ENCODE peak calls at places on chromosomes 3 and 15, in four cellular contexts. A is iris pigment epithelial cell, B is right atrium auricular region, E is Kasumi-1. V is an unnamed sample.

GRCh38 chr15:47885921-47886320 is 168.6 kb downstream of the SEMA6D start:
- DNase-seq in B (no peak), A (peak), E (no peak), V (no peak)

GRCh38 chr3:148600902-148601765 is 96.6 kb upstream of the AGTR1 start:
- DNase-seq in E (no peak), B (no peak), A (no peak), V (no peak)

GRCh38 chr3:180802837-180803236 is 109.6 kb upstream of the FXR1 start:
- DNase-seq in A (peak), B (no peak), E (peak), V (no peak)

GRCh38 chr3:189588061-189588817 is 43.0 kb upstream of the TP63 start:
- DNase-seq in E (no peak), B (no peak), A (peak), V (no peak)

GRCh38 chr3:10437272-10437994 is 68.0 kb downstream of the ATP2B2 start:
- DNase-seq in B (no peak), A (peak), E (no peak), V (no peak)

GRCh38 chr15:66846811-66847210 is 144.8 kb downstream of the SMAD6 start:
- DNase-seq in A (no peak), E (no peak), B (no peak), V (no peak)

GRCh38 chr3:184559336-184559735 is 2.2 kb upstream of the EPHB3 start:
- DNase-seq in E (no peak), B (no peak), A (no peak), V (no peak)

GRCh38 chr3:151268267-151269235 is 9.8 kb downstream of the P2RY14 start:
- DNase-seq in B (no peak), E (no peak), A (peak), V (no peak)

GRCh38 chr3:169673521-169673920 is 10.0 kb upstream of the MECOM start:
- DNase-seq in B (no peak), E (no peak), A (no peak), V (no peak)

GRCh38 chr3:195757371-195757770 is 36.6 kb downstream of the MUC20 start:
- DNase-seq in A (no peak), B (no peak), E (no peak), V (no peak)

GRCh38 chr15:39573844-39574243 is 7.0 kb upstream of the THBS1 start:
- DNase-seq in B (no peak), E (no peak), A (no peak), V (no peak)